ENCODE peak calls at places on chromosomes 13 and 19, in six cellular contexts. One of them, this sample, is unnamed.

GRCh38 chr13:21934309-21934708 is 263.4 kb downstream of the FGF9 start:
- DNase-seq in suprapubic skin: no peak
- DNase-seq in uterus: no peak
- DNase-seq in adrenal gland: no peak
- DNase-seq in heart left ventricle: no peak
- DNase-seq in body of pancreas: no peak
- DNase-seq in this sample: no peak

GRCh38 chr13:79988573-79988972 is 352.4 kb downstream of the SPRY2 start:
- DNase-seq in suprapubic skin: no peak
- DNase-seq in uterus: no peak
- DNase-seq in adrenal gland: no peak
- DNase-seq in heart left ventricle: no peak
- DNase-seq in body of pancreas: no peak
- DNase-seq in this sample: no peak

GRCh38 chr19:8539621-8540149 is 25.7 kb upstream of the ZNF414 start:
- DNase-seq in suprapubic skin: no peak
- DNase-seq in uterus: no peak
- DNase-seq in adrenal gland: no peak
- DNase-seq in heart left ventricle: no peak
- DNase-seq in body of pancreas: no peak
- DNase-seq in this sample: no peak

GRCh38 chr19:21328402-21328801 is 808 bp downstream of the ZNF708 start:
- DNase-seq in suprapubic skin: no peak
- DNase-seq in uterus: no peak
- DNase-seq in adrenal gland: no peak
- DNase-seq in heart left ventricle: no peak
- DNase-seq in body of pancreas: no peak
- DNase-seq in this sample: peak

GRCh38 chr19:12891553-12892021 is 627 bp downstream of the GCDH start:
- DNase-seq in suprapubic skin: no peak
- DNase-seq in uterus: no peak
- DNase-seq in adrenal gland: no peak
- DNase-seq in heart left ventricle: no peak
- DNase-seq in body of pancreas: no peak
- DNase-seq in this sample: no peak

GRCh38 chr13:85544756-85545155 is 254.5 kb downstream of the SLITRK6 start:
- DNase-seq in suprapubic skin: no peak
- DNase-seq in uterus: no peak
- DNase-seq in adrenal gland: no peak
- DNase-seq in heart left ventricle: no peak
- DNase-seq in body of pancreas: no peak
- DNase-seq in this sample: no peak

GRCh38 chr13:74168263-74168675 is 34.1 kb upstream of the KLF12 start:
- DNase-seq in suprapubic skin: no peak
- DNase-seq in uterus: no peak
- DNase-seq in adrenal gland: no peak
- DNase-seq in heart left ventricle: peak
- DNase-seq in body of pancreas: no peak
- DNase-seq in this sample: no peak

GRCh38 chr13:51525567-51526165 is 58.6 kb upstream of the WDFY2 start:
- DNase-seq in suprapubic skin: no peak
- DNase-seq in uterus: no peak
- DNase-seq in adrenal gland: no peak
- DNase-seq in heart left ventricle: no peak
- DNase-seq in body of pancreas: no peak
- DNase-seq in this sample: no peak

GRCh38 chr13:99386911-99387788 is 80.0 kb upstream of the GPR183 start:
- DNase-seq in suprapubic skin: no peak
- DNase-seq in uterus: no peak
- DNase-seq in adrenal gland: peak
- DNase-seq in heart left ventricle: peak
- DNase-seq in body of pancreas: peak
- DNase-seq in this sample: peak

GRCh38 chr13:59950201-59950730 is 213.5 kb downstream of the DIAPH3 start:
- DNase-seq in suprapubic skin: no peak
- DNase-seq in uterus: no peak
- DNase-seq in adrenal gland: no peak
- DNase-seq in heart left ventricle: no peak
- DNase-seq in body of pancreas: no peak
- DNase-seq in this sample: no peak

GRCh38 chr13:108322206-108322824 is 52.8 kb downstream of the TNFSF13B start:
- DNase-seq in suprapubic skin: no peak
- DNase-seq in uterus: no peak
- DNase-seq in adrenal gland: no peak
- DNase-seq in heart left ventricle: no peak
- DNase-seq in body of pancreas: no peak
- DNase-seq in this sample: peak

GRCh38 chr13:27309967-27310598 is 39.5 kb downstream of the RASL11A start:
- DNase-seq in suprapubic skin: no peak
- DNase-seq in uterus: no peak
- DNase-seq in adrenal gland: no peak
- DNase-seq in heart left ventricle: no peak
- DNase-seq in body of pancreas: no peak
- DNase-seq in this sample: no peak

DNA sequence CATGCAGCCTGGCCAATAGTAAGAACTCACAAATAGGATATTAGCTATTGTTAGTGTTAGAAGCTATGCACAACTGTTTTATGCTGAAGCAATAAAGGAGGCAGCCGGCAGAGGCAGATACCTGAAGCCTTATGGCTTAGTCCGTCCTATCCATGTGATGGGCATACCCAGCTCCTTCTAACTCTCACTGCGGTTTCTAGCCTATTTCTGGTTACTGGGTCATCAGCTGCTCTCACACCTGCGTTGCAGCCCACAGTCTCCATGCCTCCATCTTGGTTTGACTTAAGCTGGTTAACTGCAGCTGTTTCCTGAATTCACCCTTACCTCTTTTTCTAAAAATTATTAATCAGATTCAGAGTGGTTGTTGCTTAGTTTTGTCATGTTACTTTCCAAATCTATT is 40.5 kb upstream of the CNMD start:
- DNase-seq in suprapubic skin: no peak
- DNase-seq in uterus: no peak
- DNase-seq in adrenal gland: no peak
- DNase-seq in heart left ventricle: no peak
- DNase-seq in body of pancreas: no peak
- DNase-seq in this sample: no peak
- TF ChIP-seq CTCF in suprapubic skin: no peak
- TF ChIP-seq CTCF in uterus: no peak
- TF ChIP-seq CTCF in adrenal gland: no peak
- TF ChIP-seq CTCF in heart left ventricle: no peak
- TF ChIP-seq CTCF in body of pancreas: no peak
- TF ChIP-seq CTCF in this sample: no peak

DNA sequence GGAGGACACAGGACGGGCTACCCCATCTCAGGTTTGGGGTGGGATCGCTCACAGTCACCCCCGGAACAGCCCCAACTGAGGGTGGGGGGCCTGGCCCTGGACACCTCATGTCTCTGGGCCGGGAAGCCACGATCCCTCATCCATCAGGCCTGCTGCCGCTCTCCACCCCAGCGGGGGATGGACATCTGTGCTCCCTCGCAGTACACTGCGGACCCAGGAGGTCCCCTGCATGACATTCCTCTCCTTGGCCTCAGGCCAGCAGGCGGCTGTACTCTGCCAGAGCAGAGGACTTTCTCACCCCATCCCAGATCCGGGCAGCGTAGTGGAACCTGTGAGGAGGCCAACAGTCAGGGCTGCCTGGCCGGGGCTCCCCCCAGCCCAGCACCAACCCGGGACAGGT is 15.5 kb downstream of the IRGC start:
- DNase-seq in suprapubic skin: no peak
- DNase-seq in uterus: no peak
- DNase-seq in adrenal gland: no peak
- DNase-seq in heart left ventricle: no peak
- DNase-seq in body of pancreas: no peak
- DNase-seq in this sample: no peak
- TF ChIP-seq POLR2A in suprapubic skin: no peak
- TF ChIP-seq POLR2A in uterus: no peak
- TF ChIP-seq POLR2A in adrenal gland: no peak
- TF ChIP-seq POLR2A in heart left ventricle: no peak
- TF ChIP-seq POLR2A in body of pancreas: no peak
- TF ChIP-seq POLR2A in this sample: no peak

GRCh38 chr19:42919757-42920079 is 2.0 kb upstream of the PSG6 start:
- DNase-seq in suprapubic skin: no peak
- DNase-seq in uterus: no peak
- DNase-seq in adrenal gland: no peak
- DNase-seq in heart left ventricle: no peak
- DNase-seq in body of pancreas: no peak
- DNase-seq in this sample: no peak
- TF ChIP-seq CTCF in suprapubic skin: no peak
- TF ChIP-seq CTCF in uterus: no peak
- TF ChIP-seq CTCF in adrenal gland: no peak
- TF ChIP-seq CTCF in heart left ventricle: no peak
- TF ChIP-seq CTCF in body of pancreas: no peak
- TF ChIP-seq CTCF in this sample: no peak

GRCh38 chr19:2341247-2341705 is 12.8 kb downstream of the SPPL2B start:
- DNase-seq in suprapubic skin: no peak
- DNase-seq in uterus: no peak
- DNase-seq in adrenal gland: no peak
- DNase-seq in heart left ventricle: no peak
- DNase-seq in body of pancreas: no peak
- DNase-seq in this sample: no peak
- TF ChIP-seq POLR2A in suprapubic skin: no peak
- TF ChIP-seq POLR2A in uterus: no peak
- TF ChIP-seq POLR2A in adrenal gland: no peak
- TF ChIP-seq POLR2A in heart left ventricle: no peak
- TF ChIP-seq POLR2A in body of pancreas: no peak
- TF ChIP-seq POLR2A in this sample: no peak

GRCh38 chr19:35236638-35237400 is 8.3 kb upstream of the FAM187B start:
- DNase-seq in suprapubic skin: no peak
- DNase-seq in uterus: no peak
- DNase-seq in adrenal gland: no peak
- DNase-seq in heart left ventricle: no peak
- DNase-seq in body of pancreas: no peak
- DNase-seq in this sample: peak
- TF ChIP-seq CTCF in suprapubic skin: no peak
- TF ChIP-seq CTCF in uterus: no peak
- TF ChIP-seq CTCF in adrenal gland: no peak
- TF ChIP-seq CTCF in heart left ventricle: no peak
- TF ChIP-seq CTCF in body of pancreas: peak
- TF ChIP-seq CTCF in this sample: peak

DNA sequence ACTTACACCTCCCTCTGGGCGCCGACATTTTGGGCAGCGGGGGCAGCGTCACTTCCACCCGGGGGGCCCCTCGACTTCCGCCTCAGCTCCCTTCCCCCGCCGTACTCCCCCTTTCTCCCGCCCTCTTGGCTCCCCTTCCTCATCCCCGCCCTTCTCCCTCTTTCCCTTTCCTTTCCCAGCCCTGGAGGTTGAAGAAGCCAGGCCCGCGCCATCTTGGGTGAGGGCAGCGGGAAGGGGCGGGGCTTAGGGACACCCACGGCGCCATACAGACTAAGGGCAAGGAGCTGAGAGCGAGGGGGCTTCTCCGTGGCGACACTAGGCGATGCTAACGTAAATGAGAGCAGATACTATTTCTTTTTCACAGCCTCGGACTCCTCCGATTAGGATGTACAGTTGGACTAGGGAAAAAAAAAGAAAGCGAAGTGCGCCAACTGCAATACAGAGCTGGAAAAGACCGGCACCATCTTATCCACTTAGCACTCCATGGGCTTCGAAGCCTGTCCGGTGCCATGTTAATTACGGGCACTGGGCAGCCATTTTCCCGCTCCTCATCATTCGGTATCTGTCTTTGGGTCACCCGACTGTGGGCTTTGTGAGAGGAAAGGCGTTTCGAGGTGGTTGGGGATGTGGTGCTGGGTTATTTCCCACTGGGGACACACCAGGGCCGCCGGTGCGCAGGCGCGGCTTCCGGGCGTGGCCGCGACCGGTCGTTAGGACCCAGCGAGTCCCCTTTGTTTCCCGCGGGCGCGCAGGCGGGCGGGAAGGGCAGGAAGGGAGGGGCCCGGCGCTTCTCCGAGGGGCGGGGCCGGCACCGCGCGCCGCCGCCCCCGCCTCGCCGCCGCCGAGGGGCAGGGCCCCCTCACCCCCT is at the start of the genes FIZ1 and ZNF524:
- DNase-seq in suprapubic skin: peak
- DNase-seq in uterus: peak
- DNase-seq in adrenal gland: peak
- DNase-seq in heart left ventricle: peak
- DNase-seq in body of pancreas: peak
- DNase-seq in this sample: peak
- TF ChIP-seq POLR2A in suprapubic skin: no peak
- TF ChIP-seq POLR2A in uterus: no peak
- TF ChIP-seq POLR2A in adrenal gland: no peak
- TF ChIP-seq POLR2A in heart left ventricle: no peak
- TF ChIP-seq POLR2A in body of pancreas: no peak
- TF ChIP-seq POLR2A in this sample: no peak

DNA sequence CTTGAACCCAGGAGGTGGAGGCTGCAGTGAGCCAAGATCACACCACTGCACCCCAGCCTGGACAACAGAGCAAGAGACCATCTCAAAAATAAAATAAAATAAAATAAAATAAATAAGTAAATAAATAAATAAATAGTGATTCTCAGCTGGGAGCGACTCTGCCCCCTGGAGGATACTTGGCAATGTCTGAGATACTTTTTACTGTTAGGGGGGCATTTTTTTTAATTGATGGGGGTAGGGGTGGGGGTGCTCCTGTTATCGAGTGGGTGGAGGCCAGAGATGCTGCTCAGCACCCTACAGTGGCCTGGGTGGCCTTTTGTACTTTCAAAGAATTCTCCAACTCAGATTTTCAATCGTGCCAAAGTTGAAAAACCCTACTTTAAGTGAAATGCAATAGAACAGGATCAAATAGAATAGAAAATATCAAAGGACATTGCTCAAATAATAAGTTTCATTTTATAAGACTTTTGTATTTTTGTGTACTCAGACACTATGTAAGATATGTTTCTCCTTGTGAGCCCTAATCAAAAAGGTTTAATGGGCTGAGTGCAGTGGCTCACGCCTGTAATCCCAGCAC is 7.1 kb upstream of the CLPP start:
- DNase-seq in suprapubic skin: no peak
- DNase-seq in uterus: no peak
- DNase-seq in adrenal gland: no peak
- DNase-seq in heart left ventricle: no peak
- DNase-seq in body of pancreas: no peak
- DNase-seq in this sample: no peak
- TF ChIP-seq CTCF in suprapubic skin: no peak
- TF ChIP-seq CTCF in uterus: peak
- TF ChIP-seq CTCF in adrenal gland: peak
- TF ChIP-seq CTCF in heart left ventricle: no peak
- TF ChIP-seq CTCF in body of pancreas: peak
- TF ChIP-seq CTCF in this sample: no peak

GRCh38 chr19:46746281-46746965 is at the start of gene STRN4:
- DNase-seq in suprapubic skin: no peak
- DNase-seq in uterus: no peak
- DNase-seq in adrenal gland: no peak
- DNase-seq in heart left ventricle: peak
- DNase-seq in body of pancreas: no peak
- DNase-seq in this sample: peak
- TF ChIP-seq POLR2A in suprapubic skin: no peak
- TF ChIP-seq POLR2A in uterus: peak
- TF ChIP-seq POLR2A in adrenal gland: peak
- TF ChIP-seq POLR2A in heart left ventricle: no peak
- TF ChIP-seq POLR2A in body of pancreas: no peak
- TF ChIP-seq POLR2A in this sample: peak